ENCODE peak calls at places on chromosomes 6 and 20, in six cellular contexts. Y is A549, P is K562, C is GM12878, N is HepG2, E is endothelial cell of umbilical vein. L is an unnamed sample.

GRCh38 chr20:54208492-54209044 is 681 bp downstream of the PFDN4 start:
- DNase-seq in Y (peak), P (peak), C (no peak), N (peak), E (peak), L (peak)

GRCh38 chr6:115969207-115969929 is 91.3 kb downstream of the FRK start:
- DNase-seq in Y (no peak), P (no peak), C (no peak), N (no peak), E (no peak), L (no peak)

GRCh38 chr20:14919473-14920157 is 582.2 kb upstream of the FLRT3 start:
- DNase-seq in Y (no peak), P (no peak), C (no peak), N (no peak), E (peak), L (no peak)

GRCh38 chr6:15546591-15546990 is 116.2 kb downstream of the DTNBP1 start:
- DNase-seq in Y (no peak), P (no peak), C (no peak), N (no peak), E (no peak), L (no peak)

GRCh38 chr6:75601608-75602163 is at the start of gene SENP6:
- DNase-seq in Y (peak), P (peak), C (no peak), N (peak), E (peak), L (peak)

GRCh38 chr6:100228437-100229424 is 234.7 kb upstream of the MCHR2 start:
- DNase-seq in Y (peak), P (peak), C (peak), N (peak), E (peak), L (peak)

GRCh38 chr6:3286641-3287171 is 28.0 kb downstream of the PSMG4 start:
- DNase-seq in Y (no peak), P (no peak), C (no peak), N (no peak), E (no peak), L (no peak)

GRCh38 chr20:55888655-55889054 is 116.7 kb downstream of the CBLN4 start:
- DNase-seq in Y (no peak), P (no peak), C (no peak), N (no peak), E (no peak), L (peak)

GRCh38 chr6:119575721-119576120 is 226.2 kb upstream of the MAN1A1 start:
- DNase-seq in Y (no peak), P (peak), C (no peak), N (no peak), E (no peak), L (no peak)

GRCh38 chr6:87139236-87139635 is 16.1 kb upstream of the ZNF292 start:
- DNase-seq in Y (peak), P (peak), C (no peak), N (peak), E (peak), L (peak)

DNA sequence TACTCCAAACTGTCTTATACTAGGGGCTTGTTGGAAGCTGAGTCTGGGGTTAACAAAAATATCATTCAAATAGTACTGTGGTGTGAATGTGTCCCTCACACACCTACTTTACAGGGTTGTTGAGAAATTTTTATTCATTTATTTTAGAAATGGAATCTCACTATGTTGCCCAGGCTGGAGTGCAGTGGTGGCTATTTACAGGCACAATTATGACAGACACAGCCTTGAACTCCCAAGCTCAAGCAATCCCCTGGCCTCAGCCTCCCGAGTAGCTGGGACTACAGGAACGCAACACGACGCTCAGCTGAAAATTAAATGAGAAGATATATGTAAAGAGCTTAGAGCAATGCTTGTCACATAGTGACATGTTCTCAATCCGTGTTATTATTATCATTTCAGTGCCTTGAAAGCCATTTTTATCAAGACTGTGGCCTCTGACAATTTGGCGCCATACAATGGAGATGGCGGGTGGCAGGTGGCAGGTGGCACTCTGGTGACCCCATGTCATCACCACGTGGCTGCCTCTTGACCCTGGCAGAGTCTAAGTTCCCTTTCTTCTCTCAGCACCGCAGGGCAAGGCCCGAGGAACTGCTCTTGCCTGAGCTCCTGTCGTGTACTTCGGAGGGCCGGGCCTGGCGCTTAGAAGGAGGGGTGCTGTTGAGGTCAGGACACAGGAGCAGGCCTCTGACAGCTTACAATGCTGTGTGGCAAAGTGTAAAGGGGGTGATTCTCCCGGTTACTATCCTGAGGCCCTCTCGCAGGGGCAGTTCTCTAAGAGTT is 64.5 kb downstream of the STX11 start:
- DNase-seq in Y (no peak), P (no peak), C (no peak), N (no peak), E (no peak), L (peak)
- TF ChIP-seq MAX in Y (no peak), P (no peak), C (no peak), N (peak), E (no peak), L (no peak)

DNA sequence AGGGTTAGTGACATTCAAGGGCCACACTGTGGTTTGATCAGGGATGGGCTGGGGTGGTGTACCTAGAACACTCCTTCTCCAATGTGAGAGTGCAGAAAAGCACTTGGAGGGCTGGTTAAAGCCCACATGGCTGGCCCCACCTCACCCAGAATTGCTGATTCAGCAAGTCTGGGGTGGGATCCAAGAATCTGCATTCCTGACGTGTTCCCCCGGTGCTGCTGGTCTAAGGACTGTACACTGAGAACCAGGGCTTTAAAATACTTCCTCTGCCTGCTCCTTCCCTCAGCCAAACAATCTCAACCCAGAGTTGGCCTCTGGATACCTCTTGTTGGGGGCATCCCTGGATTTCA is 13.4 kb upstream of the OCSTAMP start:
- DNase-seq in Y (no peak), P (peak), C (no peak), N (no peak), E (no peak), L (no peak)
- TF ChIP-seq MYC in Y (no peak), P (no peak), C (no peak), N (peak), E (no peak), L (no peak)

DNA sequence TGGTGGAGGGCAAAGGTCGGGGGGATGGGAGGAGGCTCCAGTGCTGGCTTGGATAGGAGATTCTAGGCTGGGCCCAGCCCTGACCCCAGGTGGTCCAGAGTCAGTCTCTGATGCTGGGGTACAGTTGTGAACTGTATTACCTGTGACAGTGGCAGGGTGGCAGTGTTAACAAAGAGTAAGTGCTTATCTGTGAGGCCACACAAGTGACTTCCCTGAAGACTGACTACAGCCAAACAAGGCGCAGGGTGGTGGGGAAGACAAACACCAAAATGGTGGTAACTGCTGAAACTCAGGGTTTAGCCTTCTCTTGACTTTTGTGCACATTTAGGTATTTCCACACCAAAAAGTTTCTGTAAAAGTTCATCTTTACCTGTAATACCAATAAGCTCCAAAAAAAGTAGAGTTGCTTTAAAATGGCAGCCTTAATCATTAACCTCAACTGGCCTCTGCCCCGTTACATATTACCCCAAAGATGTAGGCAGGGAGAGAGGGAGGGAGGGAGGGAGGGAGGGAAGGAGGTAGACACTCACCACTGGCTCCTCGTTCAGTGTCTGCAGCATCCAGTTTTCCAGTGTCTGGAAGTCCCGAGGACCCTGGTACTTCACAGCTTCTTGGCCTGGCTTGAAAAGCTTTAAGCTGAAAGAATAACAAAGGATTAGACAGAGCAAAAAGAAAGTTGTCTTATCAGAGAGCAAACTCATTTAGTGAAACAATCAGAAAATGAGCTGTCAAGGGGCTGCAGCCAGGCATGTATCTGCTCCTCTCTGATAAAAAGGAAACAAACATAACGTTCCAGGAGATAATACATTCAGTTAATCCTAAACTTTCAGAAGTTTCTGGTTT is 11.3 kb downstream of the TXNDC5 start:
- DNase-seq in Y (peak), P (peak), C (no peak), N (peak), E (peak), L (peak)
- TF ChIP-seq MAX in Y (no peak), P (no peak), C (no peak), N (no peak), E (no peak), L (no peak)

DNA sequence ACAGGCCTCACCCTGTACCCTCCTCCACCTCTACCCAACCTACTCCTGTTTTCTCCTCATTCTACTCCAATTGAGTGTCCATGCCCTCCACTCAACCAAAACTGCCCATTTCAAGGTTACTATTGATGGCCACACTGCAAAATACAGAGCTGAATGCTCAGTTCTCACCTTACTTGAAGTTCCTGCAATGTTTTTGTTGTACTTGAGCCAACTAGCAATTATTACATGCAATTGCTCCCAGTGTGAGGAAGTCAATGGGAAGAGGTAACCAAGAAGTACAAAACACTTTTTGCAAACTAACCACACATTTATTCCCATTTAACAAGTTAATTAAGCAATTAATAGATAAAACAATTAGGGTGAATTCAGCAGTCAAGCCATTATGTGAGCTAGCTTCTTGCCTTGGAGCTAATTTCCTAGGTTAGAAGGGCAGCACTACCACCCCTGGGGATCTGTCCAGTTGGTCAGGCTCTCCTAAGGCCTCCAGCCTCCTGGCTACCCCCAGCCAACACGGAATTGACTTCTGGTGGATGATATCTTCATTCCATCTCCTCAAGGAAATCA is 52.4 kb upstream of the GGTLC1 start:
- DNase-seq in Y (no peak), P (no peak), C (no peak), N (no peak), E (no peak), L (no peak)
- TF ChIP-seq MYC in Y (no peak), P (no peak), C (no peak), N (no peak), E (no peak), L (no peak)

GRCh38 chr6:41562633-41562975 is 16.4 kb downstream of the FOXP4 start:
- DNase-seq in Y (no peak), P (no peak), C (no peak), N (no peak), E (no peak), L (no peak)

GRCh38 chr6:41561931-41562632 is 15.9 kb downstream of the FOXP4 start:
- DNase-seq in Y (no peak), P (no peak), C (no peak), N (no peak), E (no peak), L (no peak)

GRCh38 chr6:41559655-41560439 is 13.7 kb downstream of the FOXP4 start:
- DNase-seq in Y (no peak), P (no peak), C (no peak), N (no peak), E (no peak), L (no peak)

GRCh38 chr6:41561386-41561785 is 15.2 kb downstream of the FOXP4 start:
- DNase-seq in Y (no peak), P (no peak), C (no peak), N (no peak), E (no peak), L (no peak)

DNA sequence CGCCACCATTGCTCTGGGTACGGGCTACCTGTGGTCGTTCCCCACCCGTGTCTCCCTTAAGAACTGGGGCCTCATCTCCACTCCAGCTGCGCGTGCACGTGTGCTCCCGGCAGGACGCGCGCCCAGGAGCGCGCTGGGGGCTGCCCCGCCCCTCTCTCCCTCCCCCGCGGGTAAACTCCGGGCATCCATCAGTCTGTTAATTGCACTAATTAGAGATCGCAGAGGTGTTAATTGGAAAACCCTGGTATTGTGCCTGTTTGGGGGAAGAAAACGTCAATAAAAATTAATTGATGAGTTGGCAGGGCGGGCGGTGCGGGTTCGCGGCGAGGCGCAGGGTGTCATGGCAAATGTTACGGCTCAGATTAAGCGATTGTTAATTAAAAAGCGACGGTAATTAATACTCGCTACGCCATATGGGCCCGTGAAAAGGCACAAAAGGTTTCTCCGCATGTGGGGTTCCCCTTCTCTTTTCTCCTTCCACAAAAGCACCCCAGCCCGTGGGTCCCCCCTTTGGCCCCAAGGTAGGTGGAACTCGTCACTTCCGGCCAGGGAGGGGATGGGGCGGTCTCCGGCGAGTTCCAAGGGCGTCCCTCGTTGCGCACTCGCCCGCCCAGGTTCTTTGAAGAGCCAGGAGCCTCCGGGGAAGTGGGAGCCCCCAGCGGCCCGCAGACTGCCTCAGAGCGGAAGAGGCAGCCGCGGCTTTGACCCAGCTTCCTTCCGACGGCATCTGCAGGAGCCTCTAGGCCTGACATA is 14.4 kb downstream of the FOXP4 start:
- DNase-seq in Y (no peak), P (no peak), C (no peak), N (no peak), E (peak), L (peak)
- TF ChIP-seq MAX in Y (no peak), P (no peak), C (no peak), N (no peak), E (no peak), L (no peak)

DNA sequence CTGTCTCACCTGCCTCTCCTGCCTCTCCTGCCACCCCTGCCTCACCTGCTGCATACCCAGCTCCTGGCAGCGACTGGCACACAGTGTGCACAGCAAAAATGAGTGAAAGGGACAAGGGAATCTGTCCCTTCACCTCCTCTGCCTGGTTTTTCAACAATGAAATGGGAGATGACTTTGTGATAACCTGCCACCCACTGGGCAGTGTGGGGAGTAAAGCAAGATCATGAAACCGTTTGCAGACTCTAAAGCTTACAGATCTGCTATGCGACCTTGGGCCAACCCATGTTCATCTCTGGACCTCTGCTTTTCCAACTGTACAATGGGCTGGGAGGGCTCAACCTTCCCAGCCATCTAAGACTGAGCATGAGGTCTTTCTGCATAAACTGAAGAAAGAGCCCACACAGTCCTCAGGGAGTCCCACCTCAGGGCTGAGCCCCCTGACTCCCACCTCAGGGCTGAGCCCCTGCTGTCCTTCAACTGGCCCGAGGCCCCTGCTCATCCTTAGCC is 81.1 kb downstream of the RIPOR3 start:
- DNase-seq in Y (no peak), P (no peak), C (no peak), N (peak), E (no peak), L (peak)
- TF ChIP-seq MYC in Y (no peak), P (no peak), C (no peak), N (no peak), E (no peak), L (no peak)

GRCh38 chr6:10460096-10460495 is 45.2 kb upstream of the TFAP2A start:
- DNase-seq in Y (no peak), P (no peak), C (peak), N (no peak), E (no peak), L (peak)
- TF ChIP-seq MAX in Y (no peak), P (no peak), C (no peak), N (no peak), E (no peak), L (no peak)